ENCODE peak calls at places on chromosomes 3 and 15, in four cellular contexts. V is heart right ventricle, C is fibroblast of the aortic adventitia, E is erythroblast. T is an unnamed sample.
A peak's percentile ranks its signal among the peaks of the same experiment; 100 is the strongest.

GRCh38 chr3:150236683-150237082 is 171.4 kb upstream of the TSC22D2 start:
- DNase-seq in V (no peak), C (peak; percentile 70), E (no peak), T (no peak)

GRCh38 chr3:65996605-65997004 is 42.1 kb downstream of the MAGI1 start:
- DNase-seq in V (peak; percentile 17), C (peak; percentile 25), E (no peak), T (no peak)

GRCh38 chr3:124352143-124352528 is 360.2 kb upstream of the ROPN1 start:
- DNase-seq in V (no peak), C (no peak), E (no peak), T (no peak)

GRCh38 chr3:136651585-136651984 is 100.6 kb downstream of the STAG1 start:
- DNase-seq in V (no peak), C (no peak), E (peak; percentile 55), T (no peak)

GRCh38 chr3:111910806-111911205 is 51.7 kb downstream of the PHLDB2 start:
- DNase-seq in V (no peak), C (peak; percentile 94), E (no peak), T (no peak)

GRCh38 chr3:24591661-24592555 is 97.3 kb upstream of the THRB start:
- DNase-seq in V (no peak), C (no peak), E (no peak), T (no peak)

GRCh38 chr15:86919581-86919980 is 839.9 kb downstream of the AGBL1 start:
- DNase-seq in V (no peak), C (no peak), E (no peak), T (no peak)

GRCh38 chr3:126034481-126035361 is 49.2 kb downstream of the SLC41A3 start:
- DNase-seq in V (no peak), C (peak; percentile 24), E (no peak), T (peak; percentile 57)

GRCh38 chr3:47431225-47431624 is 44.5 kb downstream of the SCAP start:
- DNase-seq in V (no peak), C (no peak), E (no peak), T (no peak)

GRCh38 chr3:134334901-134335280 is 39.4 kb downstream of the AMOTL2 start:
- DNase-seq in V (no peak), C (no peak), E (no peak), T (no peak)

GRCh38 chr3:144119611-144120010 is 148.0 kb downstream of the DIPK2A start:
- DNase-seq in V (no peak), C (no peak), E (no peak), T (no peak)

T was measured in DND-41.